ENCODE peak calls at places on chromosomes 2 and 18, in five cellular contexts. One of them, this sample, is unnamed.

GRCh38 chr2:172420096-172420671 is 7.2 kb upstream of the ITGA6 start:
- DNase-seq in endodermal cell: no peak
- DNase-seq in spleen: no peak
- DNase-seq in NCI-H510A treated with DMSO at 0.1 percent for 48 hours: no peak
- DNase-seq in Kasumi-1: no peak
- DNase-seq in this sample: no peak

GRCh38 chr2:235740821-235741220 is 247.0 kb downstream of the AGAP1 start:
- DNase-seq in NCI-H510A treated with DMSO at 0.1 percent for 48 hours: peak
- DNase-seq in Kasumi-1: no peak
- DNase-seq in endodermal cell: peak
- DNase-seq in spleen: no peak
- DNase-seq in this sample: peak

GRCh38 chr2:241924069-241924908 is 54.8 kb downstream of the RTP5 start:
- DNase-seq in NCI-H510A treated with DMSO at 0.1 percent for 48 hours: no peak
- DNase-seq in Kasumi-1: no peak
- DNase-seq in spleen: peak
- DNase-seq in endodermal cell: peak
- DNase-seq in this sample: no peak

GRCh38 chr2:37984589-37984988 is 59.5 kb downstream of the RMDN2 start:
- DNase-seq in NCI-H510A treated with DMSO at 0.1 percent for 48 hours: no peak
- DNase-seq in spleen: no peak
- DNase-seq in endodermal cell: no peak
- DNase-seq in Kasumi-1: peak
- DNase-seq in this sample: peak

GRCh38 chr18:56789004-56789888 is 138.1 kb downstream of the WDR7 start:
- DNase-seq in endodermal cell: peak
- DNase-seq in Kasumi-1: peak
- DNase-seq in NCI-H510A treated with DMSO at 0.1 percent for 48 hours: no peak
- DNase-seq in spleen: no peak
- DNase-seq in this sample: peak

GRCh38 chr2:209788925-209789324 is 17.3 kb downstream of the UNC80 start:
- DNase-seq in Kasumi-1: no peak
- DNase-seq in endodermal cell: no peak
- DNase-seq in spleen: no peak
- DNase-seq in NCI-H510A treated with DMSO at 0.1 percent for 48 hours: no peak
- DNase-seq in this sample: no peak

GRCh38 chr2:9287400-9288059 is 80.9 kb downstream of the ASAP2 start:
- DNase-seq in Kasumi-1: no peak
- DNase-seq in spleen: no peak
- DNase-seq in NCI-H510A treated with DMSO at 0.1 percent for 48 hours: no peak
- DNase-seq in endodermal cell: no peak
- DNase-seq in this sample: peak

GRCh38 chr2:42558827-42559226 is 9.6 kb upstream of the MTA3 start:
- DNase-seq in NCI-H510A treated with DMSO at 0.1 percent for 48 hours: no peak
- DNase-seq in Kasumi-1: no peak
- DNase-seq in spleen: no peak
- DNase-seq in endodermal cell: peak
- DNase-seq in this sample: peak

GRCh38 chr2:164014068-164014577 is 278.3 kb upstream of the FIGN start:
- DNase-seq in NCI-H510A treated with DMSO at 0.1 percent for 48 hours: no peak
- DNase-seq in endodermal cell: no peak
- DNase-seq in spleen: no peak
- DNase-seq in Kasumi-1: no peak
- DNase-seq in this sample: no peak

GRCh38 chr2:72150961-72151356 is 3.3 kb upstream of the CYP26B1 start:
- DNase-seq in NCI-H510A treated with DMSO at 0.1 percent for 48 hours: no peak
- DNase-seq in spleen: peak
- DNase-seq in Kasumi-1: no peak
- DNase-seq in endodermal cell: no peak
- DNase-seq in this sample: no peak

GRCh38 chr2:176234216-176234615 is 35.0 kb upstream of the MTX2 start:
- DNase-seq in NCI-H510A treated with DMSO at 0.1 percent for 48 hours: no peak
- DNase-seq in endodermal cell: no peak
- DNase-seq in spleen: no peak
- DNase-seq in Kasumi-1: no peak
- DNase-seq in this sample: no peak

GRCh38 chr2:144681389-144681788 is 161.5 kb upstream of the ZEB2 start:
- DNase-seq in NCI-H510A treated with DMSO at 0.1 percent for 48 hours: no peak
- DNase-seq in spleen: no peak
- DNase-seq in endodermal cell: no peak
- DNase-seq in Kasumi-1: no peak
- DNase-seq in this sample: no peak

GRCh38 chr2:144914622-144915230 is 394.8 kb upstream of the ZEB2 start:
- DNase-seq in Kasumi-1: no peak
- DNase-seq in spleen: no peak
- DNase-seq in endodermal cell: no peak
- DNase-seq in NCI-H510A treated with DMSO at 0.1 percent for 48 hours: no peak
- DNase-seq in this sample: no peak

GRCh38 chr2:26067980-26068507 is 34.2 kb downstream of the RAB10 start:
- DNase-seq in endodermal cell: no peak
- DNase-seq in Kasumi-1: no peak
- DNase-seq in spleen: no peak
- DNase-seq in NCI-H510A treated with DMSO at 0.1 percent for 48 hours: no peak
- DNase-seq in this sample: peak

GRCh38 chr2:20618886-20619521 is 31.9 kb downstream of the HS1BP3 start:
- DNase-seq in NCI-H510A treated with DMSO at 0.1 percent for 48 hours: no peak
- DNase-seq in spleen: peak
- DNase-seq in endodermal cell: peak
- DNase-seq in Kasumi-1: no peak
- DNase-seq in this sample: no peak

GRCh38 chr2:238279324-238279682 is 9.1 kb downstream of the PER2 start:
- DNase-seq in Kasumi-1: no peak
- DNase-seq in NCI-H510A treated with DMSO at 0.1 percent for 48 hours: no peak
- DNase-seq in spleen: no peak
- DNase-seq in endodermal cell: no peak
- DNase-seq in this sample: no peak

GRCh38 chr2:101823347-101823791 is 125.9 kb downstream of the MAP4K4 start:
- DNase-seq in NCI-H510A treated with DMSO at 0.1 percent for 48 hours: peak
- DNase-seq in spleen: no peak
- DNase-seq in Kasumi-1: peak
- DNase-seq in endodermal cell: peak
- DNase-seq in this sample: peak